ENCODE peak calls at places on chromosome 19, in nine cellular contexts. P, B, R, G, E, Q, M, F and J are unnamed samples.

GRCh38 chr19:10718205-10719196 is 622 bp downstream of the DNM2 start:
- DNase-seq in F (peak), M (peak), P (no peak), E (peak), Q (peak), B (no peak), G (peak), R (peak), J (peak)

GRCh38 chr19:30086220-30086619 is 144.2 kb downstream of the URI1 start:
- DNase-seq in P (no peak), G (peak), E (no peak), R (no peak), Q (no peak), F (no peak), M (no peak), B (no peak), J (no peak)

GRCh38 chr19:1420590-1420989 is 13.2 kb downstream of the DAZAP1 start:
- DNase-seq in B (no peak), R (no peak), E (no peak), F (no peak), P (no peak), M (no peak), Q (no peak), G (no peak), J (no peak)

GRCh38 chr19:49689133-49690072 is at the start of gene ADM5:
- DNase-seq in E (peak), Q (peak), B (no peak), M (no peak), P (no peak), F (peak), R (no peak), G (peak), J (peak)

GRCh38 chr19:35958660-35959039 is 22.5 kb downstream of the LRFN3 start:
- DNase-seq in M (no peak), P (no peak), F (no peak), B (no peak), R (no peak), G (no peak), Q (no peak), E (no peak), J (no peak)

GRCh38 chr19:54478677-54479266 is 5.7 kb upstream of the CDC42EP5 start:
- DNase-seq in G (no peak), R (peak), Q (peak), E (peak), F (no peak), M (peak), P (no peak), B (peak), J (peak)

GRCh38 chr19:7844951-7845350 is 14.9 kb downstream of the EVI5L start:
- DNase-seq in M (no peak), B (no peak), Q (no peak), F (no peak), P (no peak), E (peak), R (no peak), G (no peak), J (no peak)

GRCh38 chr19:12626958-12627357 is 16.2 kb downstream of the ZNF791 start:
- DNase-seq in F (no peak), E (no peak), M (no peak), P (no peak), B (no peak), G (no peak), Q (no peak), R (no peak), J (no peak)

GRCh38 chr19:57689750-57690149 is 8.0 kb downstream of the ZNF551 start:
- DNase-seq in G (no peak), Q (no peak), R (peak), M (no peak), P (no peak), F (no peak), B (no peak), E (no peak), J (no peak)

GRCh38 chr19:34171539-34171876 is 796 bp upstream of the LSM14A start:
- DNase-seq in G (no peak), M (no peak), R (peak), E (no peak), Q (no peak), B (no peak), F (no peak), P (no peak), J (peak)

GRCh38 chr19:2160384-2160783 is 3.3 kb upstream of the DOT1L start:
- DNase-seq in F (no peak), E (no peak), Q (no peak), M (no peak), B (no peak), G (no peak), P (no peak), R (no peak), J (no peak)

GRCh38 chr19:29610213-29610573 is 4.1 kb downstream of the POP4 start:
- DNase-seq in R (no peak), M (no peak), G (no peak), Q (no peak), B (no peak), E (no peak), P (no peak), F (no peak), J (no peak)

GRCh38 chr19:55255618-55256423 is 3.0 kb downstream of the PPP6R1 start:
- DNase-seq in B (no peak), G (peak), R (peak), M (no peak), Q (no peak), P (no peak), F (no peak), E (no peak), J (peak)

GRCh38 chr19:47158879-47159509 is 28.4 kb downstream of the SAE1 start:
- DNase-seq in Q (no peak), E (no peak), B (no peak), P (no peak), F (no peak), G (no peak), R (peak), M (no peak), J (peak)

GRCh38 chr19:1468274-1469199 is 10.5 kb downstream of the C19orf25 start:
- DNase-seq in Q (peak), P (no peak), M (peak), F (peak), G (peak), E (peak), R (peak), B (no peak), J (peak)

GRCh38 chr19:4063369-4064072 is 3.2 kb downstream of the ZBTB7A start:
- DNase-seq in F (no peak), M (no peak), R (no peak), G (peak), E (no peak), P (no peak), B (no peak), Q (no peak), J (no peak)
- TF ChIP-seq CTCF in F (no peak), M (no peak), R (no peak), G (no peak), E (peak), P (no peak), B (no peak), Q (no peak), J (no peak)

GRCh38 chr19:32630338-32630737 is 44.6 kb downstream of the ANKRD27 start:
- DNase-seq in R (no peak), M (no peak), G (no peak), Q (no peak), P (no peak), B (no peak), E (no peak), F (no peak), J (no peak)
- TF ChIP-seq CTCF in R (no peak), M (no peak), G (no peak), Q (no peak), P (no peak), B (no peak), E (no peak), F (no peak), J (no peak)

GRCh38 chr19:53431399-53432087 is at the start of gene ZNF761:
- DNase-seq in E (peak), P (peak), G (peak), B (peak), Q (peak), F (peak), R (peak), M (peak), J (peak)
- TF ChIP-seq CTCF in E (peak), P (peak), G (peak), B (peak), Q (no peak), F (peak), R (no peak), M (peak), J (peak)

GRCh38 chr19:5048091-5048726 is 79.3 kb downstream of the KDM4B start:
- DNase-seq in G (peak), F (peak), Q (peak), M (peak), P (peak), R (peak), B (peak), E (peak), J (peak)
- TF ChIP-seq CTCF in G (peak), F (peak), Q (peak), M (peak), P (peak), R (peak), B (peak), E (peak), J (peak)

DNA sequence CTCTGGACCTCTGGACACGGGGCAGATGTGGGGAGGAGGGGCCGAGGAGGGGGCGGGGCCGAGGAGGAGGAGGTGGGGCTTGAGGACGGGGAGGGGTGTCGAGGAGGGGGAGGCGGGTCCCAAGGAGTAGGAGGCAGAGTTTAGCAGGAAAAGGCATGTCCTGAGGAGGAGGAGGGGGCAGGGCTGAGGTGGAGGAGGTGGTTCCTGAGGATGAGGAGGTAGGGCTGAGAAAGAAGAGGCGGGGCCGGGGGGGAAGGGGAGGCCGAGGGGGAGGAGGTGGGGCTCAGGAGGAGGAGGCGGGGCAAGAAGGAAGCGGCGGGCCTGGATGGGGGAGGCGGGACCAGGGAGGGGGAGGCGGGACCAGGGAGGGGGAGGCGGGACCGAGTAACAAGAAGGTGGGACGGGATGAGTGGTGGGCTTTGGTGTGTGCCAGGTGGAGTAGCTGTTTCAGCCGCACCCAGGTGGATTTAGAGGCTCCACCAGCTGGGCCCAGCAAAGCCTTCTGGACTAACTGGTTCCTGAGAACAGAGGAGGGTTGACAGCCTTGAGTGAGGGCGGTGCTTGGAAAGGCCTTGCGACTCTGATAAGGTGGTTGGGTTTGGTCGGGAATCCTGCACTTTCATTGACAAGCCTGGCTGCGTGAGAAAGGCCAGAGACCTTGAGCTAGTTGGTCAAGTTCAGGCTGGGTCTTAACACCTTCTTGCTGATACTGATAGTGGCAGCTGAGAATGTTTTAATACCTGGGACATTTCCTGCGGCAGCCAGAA is 7.7 kb downstream of the TECR start:
- DNase-seq in R (peak), F (peak), Q (peak), M (peak), E (peak), B (no peak), P (no peak), G (peak), J (peak)
- TF ChIP-seq CTCF in R (no peak), F (no peak), Q (no peak), M (no peak), E (no peak), B (no peak), P (no peak), G (no peak), J (no peak)

GRCh38 chr19:4506449-4507149 is 11.7 kb downstream of the PLIN4 start:
- DNase-seq in M (no peak), E (no peak), P (no peak), G (no peak), Q (no peak), F (no peak), R (peak), B (peak), J (peak)
- TF ChIP-seq CTCF in M (no peak), E (no peak), P (no peak), G (no peak), Q (no peak), F (no peak), R (no peak), B (no peak), J (no peak)

GRCh38 chr19:18996351-18996750 is 37.0 kb downstream of the SUGP2 start:
- DNase-seq in R (no peak), P (no peak), M (no peak), B (no peak), Q (no peak), E (no peak), F (no peak), G (no peak), J (no peak)

GRCh38 chr19:18996796-18997394 is 36.4 kb downstream of the SUGP2 start:
- DNase-seq in R (no peak), B (no peak), G (no peak), P (no peak), Q (no peak), E (no peak), F (no peak), M (no peak), J (no peak)

GRCh38 chr19:18992696-18993095 is 40.6 kb downstream of the SUGP2 start:
- DNase-seq in P (no peak), F (no peak), Q (no peak), G (no peak), R (no peak), E (no peak), M (no peak), B (no peak), J (no peak)

GRCh38 chr19:18998276-18998675 is 35.0 kb downstream of the SUGP2 start:
- DNase-seq in G (no peak), B (no peak), Q (no peak), P (no peak), M (no peak), F (no peak), E (no peak), R (no peak), J (no peak)

DNA sequence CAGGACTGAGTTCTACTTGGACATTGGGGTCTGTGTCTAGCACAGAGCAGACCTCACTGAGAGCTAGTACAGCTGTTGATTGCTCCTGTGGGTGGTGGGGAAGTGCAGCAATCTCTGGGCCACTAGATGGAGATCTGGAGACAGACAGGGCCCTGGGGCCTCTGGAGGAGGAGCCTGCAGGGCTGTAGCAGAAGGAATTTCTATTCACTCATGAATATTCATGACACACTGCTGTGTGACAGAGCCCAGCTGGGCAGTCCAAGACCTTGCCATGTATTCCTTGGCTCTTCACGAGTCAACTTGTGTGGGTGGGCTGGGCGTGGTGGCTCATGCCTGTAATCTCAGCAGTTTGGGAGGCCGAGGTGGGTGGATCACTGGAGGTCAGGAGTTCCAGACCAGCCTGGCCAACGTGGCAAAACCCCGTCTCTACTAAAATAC is 37.5 kb downstream of the SUGP2 start:
- DNase-seq in F (peak), G (no peak), E (peak), M (peak), B (peak), Q (peak), R (peak), P (no peak), J (peak)
- TF ChIP-seq CTCF in F (no peak), G (peak), E (peak), M (no peak), B (peak), Q (peak), R (peak), P (no peak), J (no peak)

DNA sequence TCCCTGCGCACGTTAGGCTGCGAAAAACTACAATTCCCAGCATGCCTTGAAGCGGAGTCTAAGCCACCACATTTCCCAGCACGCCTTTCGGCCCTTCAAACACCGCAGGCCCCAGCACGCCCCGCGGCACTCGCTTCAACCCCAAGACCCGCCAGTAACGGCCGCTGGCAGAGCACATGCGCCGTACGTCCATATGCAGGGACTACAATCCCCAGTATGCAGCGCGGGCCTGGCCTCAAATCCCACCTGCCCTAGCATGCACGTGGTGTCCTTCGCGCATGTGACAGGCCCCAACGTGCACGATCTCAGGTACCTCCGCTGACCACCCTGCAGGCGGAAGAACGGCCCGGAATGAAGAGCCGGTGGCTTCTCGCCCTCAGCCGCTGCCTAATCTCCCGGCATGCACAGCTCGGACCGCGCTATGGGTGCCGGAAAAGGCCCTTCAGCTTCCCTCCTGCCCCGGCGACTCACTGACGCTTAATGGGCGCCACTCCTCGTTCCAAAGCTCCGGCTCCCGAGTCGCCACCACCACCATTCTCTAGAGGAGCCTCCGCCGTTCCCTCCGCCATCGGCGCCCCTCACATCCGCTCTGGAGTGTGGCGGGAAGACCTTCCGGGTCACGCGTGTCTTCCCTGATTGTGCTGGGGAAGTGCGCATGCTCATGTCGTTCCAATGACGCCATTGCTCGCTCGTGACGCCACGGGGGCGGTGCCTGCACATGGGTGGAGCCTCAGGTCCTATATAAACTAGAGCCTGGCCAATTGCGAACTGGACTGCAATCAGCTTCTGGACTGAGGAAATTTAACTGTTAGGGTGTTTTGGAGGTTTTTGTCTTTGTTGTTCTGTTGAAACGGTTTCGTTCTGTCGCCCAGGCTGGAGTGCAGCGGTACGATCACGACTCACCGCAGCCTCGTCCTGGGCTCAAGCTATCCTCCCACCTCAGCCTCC is at the start of gene DUS3L:
- DNase-seq in M (peak), R (peak), Q (peak), E (peak), B (peak), P (peak), F (peak), G (peak), J (peak)
- TF ChIP-seq CTCF in M (no peak), R (no peak), Q (no peak), E (no peak), B (no peak), P (no peak), F (no peak), G (no peak), J (no peak)

GRCh38 chr19:16445238-16446107 is 26.3 kb downstream of the EPS15L1 start:
- DNase-seq in M (no peak), G (no peak), R (peak), Q (no peak), E (no peak), P (no peak), F (no peak), B (no peak), J (peak)

GRCh38 chr19:16446108-16447014 is 25.4 kb downstream of the EPS15L1 start:
- DNase-seq in G (no peak), B (no peak), R (no peak), P (no peak), Q (no peak), F (no peak), M (no peak), E (no peak), J (no peak)

GRCh38 chr19:16444273-16444597 is 27.5 kb downstream of the EPS15L1 start:
- DNase-seq in E (no peak), Q (no peak), M (no peak), F (no peak), G (no peak), R (no peak), P (no peak), B (no peak), J (no peak)

GRCh38 chr19:16442386-16443276 is 29.1 kb downstream of the EPS15L1 start:
- DNase-seq in B (no peak), M (no peak), G (peak), P (no peak), Q (no peak), E (peak), F (peak), R (no peak), J (no peak)

GRCh38 chr19:16441661-16442071 is 30.1 kb downstream of the EPS15L1 start:
- DNase-seq in G (no peak), B (no peak), M (peak), R (no peak), F (no peak), Q (peak), P (no peak), E (peak), J (peak)
- TF ChIP-seq CTCF in G (peak), B (peak), M (peak), R (peak), F (peak), Q (peak), P (no peak), E (peak), J (peak)

GRCh38 chr19:42283248-42284065 is 14.4 kb downstream of the CIC start:
- DNase-seq in B (peak), M (peak), P (peak), F (peak), R (peak), Q (peak), E (peak), G (peak), J (peak)
- TF ChIP-seq CTCF in B (no peak), M (no peak), P (no peak), F (no peak), R (no peak), Q (no peak), E (no peak), G (no peak), J (no peak)